ENCODE peak calls at places on chromosomes 4 and X, in ten cellular contexts. U is kidney tubule cell; T is activated T-helper 9 cell treated with anti-CD3 and anti-CD28 coated beads, Interleukin-2, amount 50 U/mL, for 16 hours; Q is neural crest cell; Z is NCI-H1694 treated with DMSO at 0.1 percent for 48 hours; K is IMR-90; N is tibial nerve; A is Ammon's horn; J is endothelial cell; I is cardiac muscle cell. X is an unnamed sample.

GRCh38 chr4:10279261-10279660 is 162.7 kb upstream of the WDR1 start:
- DNase-seq in U (no peak), T (no peak), Q (no peak), Z (no peak), K (no peak), N (no peak), A (no peak), J (no peak), I (no peak), X (no peak)

GRCh38 chr4:147101678-147102077 is 156.0 kb upstream of the TTC29 start:
- DNase-seq in U (peak; percentile 62), T (no peak), Q (no peak), Z (no peak), K (peak; percentile 34), N (no peak), A (no peak), J (no peak), I (no peak), X (no peak)

GRCh38 chr4:85005865-85006377 is 39.4 kb upstream of the WDFY3 start:
- DNase-seq in U (peak; percentile 84), T (no peak), Q (no peak), Z (no peak), K (peak; percentile 90), N (no peak), A (no peak), J (no peak), I (peak; percentile 90), X (no peak)

GRCh38 chr4:83875437-83875836 is 339.5 kb downstream of the GPAT3 start:
- DNase-seq in U (no peak), T (no peak), Q (no peak), Z (no peak), K (peak; percentile 54), N (no peak), A (no peak), J (no peak), I (no peak), X (no peak)

GRCh38 chr4:6497796-6498195 is 25.4 kb upstream of the PPP2R2C start:
- DNase-seq in U (no peak), T (no peak), Q (no peak), Z (no peak), K (no peak), N (no peak), A (no peak), J (no peak), I (no peak), X (no peak)

GRCh38 chr4:6470502-6471302 is 1.7 kb downstream of the PPP2R2C start:
- DNase-seq in U (peak; percentile 71), T (no peak), Q (no peak), Z (no peak), K (peak; percentile 7), N (peak; percentile 7), A (peak; percentile 81), J (peak; percentile 45), I (peak; percentile 64), X (no peak)

GRCh38 chr4:147620315-147620714 is 3.1 kb downstream of the TMEM184C start:
- DNase-seq in U (no peak), T (no peak), Q (no peak), Z (no peak), K (no peak), N (no peak), A (no peak), J (no peak), I (no peak), X (no peak)

GRCh38 chrX:43813898-43814297 is 68.4 kb downstream of the MAOB start:
- DNase-seq in U (peak; percentile 22), T (no peak), Q (peak; percentile 1), Z (no peak), K (no peak), N (no peak), A (no peak), J (peak; percentile 32), I (peak; percentile 9), X (no peak)

GRCh38 chrX:153406011-153406410 is 4.9 kb upstream of the PNMA6E start:
- DNase-seq in U (no peak), T (no peak), Q (no peak), Z (no peak), K (no peak), N (no peak), A (no peak), J (no peak), I (no peak), X (no peak)

GRCh38 chr4:62526671-62527070 is 1326.5 kb downstream of the ADGRL3 start:
- DNase-seq in U (no peak), T (no peak), Q (no peak), Z (no peak), K (no peak), N (no peak), A (no peak), J (no peak), I (no peak), X (no peak)

GRCh38 chrX:25275159-25275558 is 259.4 kb upstream of the ARX start:
- DNase-seq in U (no peak), T (no peak), Q (no peak), Z (no peak), K (no peak), N (no peak), A (no peak), J (no peak), I (no peak), X (no peak)

GRCh38 chrX:53288173-53288572 is 6.8 kb upstream of the IQSEC2 start:
- DNase-seq in U (no peak), T (no peak), Q (peak; percentile 42), Z (no peak), K (no peak), N (no peak), A (peak; percentile 86), J (no peak), I (peak; percentile 51), X (no peak)

X was measured in T-cell.